ENCODE peak calls at places on chromosomes 1 and 21, in six cellular contexts. T is tibial nerve, I is K562, V is neuronal stem cell, Z is cardiac muscle cell, L is NT2/D1. J is an unnamed sample.

GRCh38 chr1:84735483-84735882 is 45.2 kb upstream of the SSX2IP start:
- DNase-seq in T (no peak), I (no peak), V (no peak), Z (no peak), L (no peak), J (no peak)

GRCh38 chr1:1510912-1511532 is 940 bp upstream of the ATAD3A start:
- DNase-seq in T (no peak), I (peak; percentile 16), V (peak; percentile 17), Z (no peak), L (no peak), J (no peak)

GRCh38 chr1:235955777-235956176 is 89.1 kb upstream of the LYST start:
- DNase-seq in T (no peak), I (no peak), V (no peak), Z (no peak), L (no peak), J (no peak)

GRCh38 chr1:2196901-2197638 is 2.5 kb upstream of the FAAP20 start:
- DNase-seq in T (no peak), I (no peak), V (no peak), Z (no peak), L (no peak), J (no peak)

GRCh38 chr1:214670098-214670497 is 67.1 kb downstream of the CENPF start:
- DNase-seq in T (peak; percentile 81), I (no peak), V (no peak), Z (peak; percentile 60), L (no peak), J (no peak)

GRCh38 chr21:34771512-34772028 is 102.8 kb downstream of the CLIC6 start:
- DNase-seq in T (no peak), I (no peak), V (no peak), Z (no peak), L (no peak), J (peak; percentile 61)

GRCh38 chr21:35079181-35079580 is 30.1 kb upstream of the RUNX1 start:
- DNase-seq in T (no peak), I (no peak), V (no peak), Z (no peak), L (no peak), J (no peak)

GRCh38 chr1:45485949-45486348 is 5.0 kb downstream of the TESK2 start:
- DNase-seq in T (no peak), I (no peak), V (no peak), Z (no peak), L (no peak), J (no peak)

GRCh38 chr21:37862536-37862935 is 53.7 kb downstream of the KCNJ6 start:
- DNase-seq in T (no peak), I (no peak), V (no peak), Z (peak; percentile 72), L (no peak), J (peak; percentile 64)

GRCh38 chr1:53799141-53799540 is 39.0 kb downstream of the NDC1 start:
- DNase-seq in T (no peak), I (no peak), V (no peak), Z (no peak), L (no peak), J (peak; percentile 34)

GRCh38 chr1:11571906-11572616 is 82.2 kb downstream of the FBXO2 start:
- DNase-seq in T (no peak), I (peak; percentile 32), V (no peak), Z (peak; percentile 46), L (no peak), J (no peak)

GRCh38 chr1:170114916-170115315 is 30.8 kb upstream of the NTMT2 start:
- DNase-seq in T (no peak), I (no peak), V (no peak), Z (peak; percentile 70), L (no peak), J (no peak)

GRCh38 chr1:3778590-3779264 is 6.2 kb downstream of the SMIM1 start:
- DNase-seq in T (no peak), I (no peak), V (no peak), Z (no peak), L (no peak), J (no peak)

GRCh38 chr1:38334930-38335592 is 288.5 kb upstream of the POU3F1 start:
- DNase-seq in T (no peak), I (peak; percentile 23), V (no peak), Z (no peak), L (no peak), J (no peak)

GRCh38 chr1:228755800-228756199 is 20.5 kb downstream of the RHOU start:
- DNase-seq in T (no peak), I (no peak), V (no peak), Z (no peak), L (no peak), J (no peak)

GRCh38 chr1:29249170-29249691 is 12.9 kb downstream of the PTPRU start:
- DNase-seq in T (no peak), I (no peak), V (no peak), Z (no peak), L (peak; percentile 94), J (peak; percentile 65)

GRCh38 chr1:18464665-18465050 is 16.1 kb upstream of the KLHDC7A start:
- DNase-seq in T (no peak), I (no peak), V (no peak), Z (no peak), L (no peak), J (no peak)

GRCh38 chr21:37886726-37887309 is 29.4 kb downstream of the KCNJ6 start:
- DNase-seq in T (no peak), I (no peak), V (no peak), Z (no peak), L (no peak), J (no peak)

GRCh38 chr1:202076050-202076511 is 46.6 kb upstream of the GPR37L1 start:
- DNase-seq in T (no peak), I (peak; percentile 78), V (no peak), Z (peak; percentile 60), L (no peak), J (no peak)

GRCh38 chr1:230084408-230085177 is 17.6 kb downstream of the GALNT2 start:
- DNase-seq in T (peak; percentile 53), I (no peak), V (no peak), Z (no peak), L (no peak), J (peak; percentile 98)

GRCh38 chr1:87560137-87560536 is 231.5 kb downstream of the LMO4 start:
- DNase-seq in T (no peak), I (no peak), V (no peak), Z (no peak), L (no peak), J (no peak)

GRCh38 chr1:94743866-94744265 is 76.3 kb upstream of the SLC44A3 start:
- DNase-seq in T (no peak), I (no peak), V (no peak), Z (no peak), L (no peak), J (peak; percentile 67)

GRCh38 chr1:220453371-220453770 is 74.6 kb upstream of the MARK1 start:
- DNase-seq in T (no peak), I (no peak), V (no peak), Z (no peak), L (no peak), J (no peak)

GRCh38 chr1:67058761-67059160 is 4.8 kb upstream of the SLC35D1 start:
- DNase-seq in T (no peak), I (no peak), V (no peak), Z (no peak), L (no peak), J (peak; percentile 15)

DNA sequence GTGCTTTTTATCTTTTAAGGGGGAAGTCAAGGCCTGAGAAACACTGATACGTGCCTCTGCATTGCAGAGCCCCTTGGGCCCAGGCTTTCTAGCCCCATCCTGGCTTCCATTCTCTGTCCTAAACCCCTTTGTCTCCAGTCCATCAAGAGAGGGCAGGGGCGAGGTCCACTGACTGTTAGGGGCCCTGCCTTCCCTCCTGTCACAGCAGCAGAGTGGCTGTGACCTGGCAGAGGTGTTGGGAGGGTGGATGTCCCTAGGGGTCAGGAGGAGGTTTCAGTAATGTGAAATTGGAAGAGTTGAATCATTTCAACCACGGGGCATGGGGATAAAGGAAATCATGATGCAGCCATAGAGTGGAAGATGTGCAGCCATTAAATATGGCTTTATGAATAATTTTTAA is 24.0 kb downstream of the SOX13 start:
- DNase-seq in T (no peak), I (no peak), V (no peak), Z (no peak), L (no peak), J (no peak)
- H3K4me1 ChIP-seq in T (peaks cover 88% of the 10 kb centered on the region), I (no peaks in the 10 kb centered on the region), V (peaks cover 33% of the 10 kb centered on the region), Z (peaks cover 20% of the 10 kb centered on the region), L (peaks cover 31% of the 10 kb centered on the region), J (peaks cover 21% of the 10 kb centered on the region)

DNA sequence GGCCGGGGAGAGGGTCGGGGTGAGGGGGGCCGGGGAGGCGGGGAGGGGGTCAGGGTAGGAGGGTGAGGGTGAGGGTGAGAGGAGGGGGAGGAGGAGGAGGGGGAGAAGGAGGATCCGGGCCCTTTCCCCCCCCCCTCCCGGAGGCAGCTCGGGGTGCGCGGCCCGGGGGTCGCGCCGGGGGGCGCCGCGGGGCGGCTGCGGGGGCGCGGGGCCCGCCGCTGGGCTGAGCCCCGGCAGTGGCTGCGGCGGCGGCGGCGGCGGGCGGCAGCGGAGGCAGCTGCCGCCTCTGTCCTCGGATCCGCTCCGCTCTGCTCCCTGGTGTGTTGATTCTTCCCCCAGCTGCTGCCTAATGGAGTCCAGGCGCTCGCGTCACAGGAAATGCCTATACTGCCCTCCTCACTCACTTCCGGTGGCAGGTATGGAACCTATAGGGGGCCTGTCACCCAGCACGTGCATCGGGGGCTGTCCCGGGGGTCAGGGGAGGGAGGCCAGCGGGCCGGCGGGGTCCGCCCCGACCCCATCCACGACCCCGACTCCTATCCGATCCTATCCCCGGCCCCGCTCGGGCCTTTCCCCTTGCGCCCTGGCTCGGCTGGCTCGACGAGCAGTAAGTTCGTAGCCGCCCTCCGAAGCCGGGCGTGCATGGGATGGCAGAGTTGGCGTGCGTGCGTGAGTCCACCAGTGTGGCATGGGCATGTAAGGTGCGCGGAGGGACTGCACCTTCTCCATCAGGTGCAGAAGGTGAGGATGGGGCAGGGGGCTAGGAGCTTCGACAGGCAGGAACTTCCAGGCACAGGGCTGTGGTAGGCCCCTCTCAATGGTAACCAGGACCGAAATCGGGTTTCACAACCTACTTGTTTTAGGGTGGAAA is at the start of gene WDR26:
- DNase-seq in T (peak; percentile 57), I (peak; percentile 84), V (peak; percentile 77), Z (peak; percentile 93), L (peak; percentile 86), J (peak; percentile 57)
- H3K4me1 ChIP-seq in T (peaks cover 50% of the 10 kb centered on the region), I (peaks cover 12% of the 10 kb centered on the region), V (peaks cover 17% of the 10 kb centered on the region), Z (peaks cover 26% of the 10 kb centered on the region), L (no peaks in the 10 kb centered on the region), J (peaks cover 36% of the 10 kb centered on the region)

DNA sequence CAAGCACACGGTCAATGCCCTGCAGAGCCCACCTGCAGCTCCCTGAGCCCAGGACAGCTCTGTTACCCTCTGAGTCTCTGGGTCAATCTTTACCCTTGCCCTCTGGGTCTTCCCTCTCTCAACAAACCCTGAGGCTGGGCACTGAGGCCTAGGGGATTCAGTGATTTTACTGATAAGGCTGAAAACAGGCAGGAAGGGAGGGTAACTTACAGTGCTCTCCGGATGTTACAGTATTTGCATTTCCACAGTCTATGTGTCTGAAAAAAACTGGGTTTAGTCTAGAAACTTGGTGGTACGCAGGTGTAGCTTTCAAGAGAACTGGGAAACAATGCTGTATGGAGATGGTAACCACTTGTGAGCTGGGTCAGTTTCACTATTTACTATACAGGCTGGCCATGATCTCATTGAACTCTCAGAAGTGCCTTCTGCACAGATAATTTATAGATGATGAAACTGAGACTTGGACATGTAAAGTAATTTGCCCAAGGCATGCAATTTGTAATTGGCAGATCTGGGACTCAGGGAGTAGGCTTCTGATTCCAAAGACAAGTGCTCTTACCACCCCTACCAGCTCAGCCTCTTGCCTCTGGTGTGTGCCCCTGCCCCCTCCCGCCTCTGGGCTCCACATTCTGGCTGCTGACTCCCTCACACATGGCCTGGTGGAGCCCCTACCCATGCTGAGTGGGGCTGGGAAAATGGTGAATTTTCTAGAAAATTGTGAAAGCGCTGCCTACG is 48.8 kb downstream of the TENT5C start:
- DNase-seq in T (no peak), I (no peak), V (no peak), Z (no peak), L (no peak), J (no peak)
- H3K4me1 ChIP-seq in T (no peaks in the 10 kb centered on the region), I (peaks cover 46% of the 10 kb centered on the region), V (no peaks in the 10 kb centered on the region), Z (peaks cover 5% of the 10 kb centered on the region), L (peaks cover 17% of the 10 kb centered on the region), J (peaks cover 12% of the 10 kb centered on the region)

GRCh38 chr1:178593526-178593925 is 80.6 kb downstream of the TEX35 start:
- DNase-seq in T (no peak), I (no peak), V (peak; percentile 12), Z (no peak), L (no peak), J (no peak)

GRCh38 chr1:178587975-178588374 is 75.1 kb downstream of the TEX35 start:
- DNase-seq in T (no peak), I (no peak), V (no peak), Z (no peak), L (no peak), J (no peak)
- H3K4me1 ChIP-seq in T (no peaks in the 10 kb centered on the region), I (no peaks in the 10 kb centered on the region), V (no peaks in the 10 kb centered on the region), Z (no peaks in the 10 kb centered on the region), L (no peaks in the 10 kb centered on the region), J (no peaks in the 10 kb centered on the region)